ENCODE peak calls at places on chromosomes 6 and 20, in seven cellular contexts. V is CD4-positive, alpha-beta memory T cell; N is cardiac fibroblast; O is NCI-H1436; G is endodermal cell; E is GM18507; T is bronchial epithelial cell. Z is an unnamed sample.

GRCh38 chr6:116169880-116170279 is 43.9 kb upstream of the COL10A1 start:
- DNase-seq in N (no peak), G (no peak), T (no peak), V (no peak), O (no peak), E (no peak), Z (no peak)

GRCh38 chr6:45655630-45656422 is 278.1 kb upstream of the SUPT3H start:
- DNase-seq in N (peak; percentile 99), O (no peak), T (peak; percentile 99), G (no peak), V (no peak), E (no peak), Z (no peak)

GRCh38 chr20:53639128-53639527 is 45.5 kb upstream of the ZNF217 start:
- DNase-seq in G (no peak), N (no peak), T (no peak), E (no peak), V (no peak), O (no peak), Z (no peak)

GRCh38 chr20:37220796-37221195 is 40.8 kb downstream of the GHRH start:
- DNase-seq in V (no peak), G (no peak), E (no peak), N (no peak), O (no peak), T (no peak), Z (no peak)

GRCh38 chr6:160337301-160337700 is 10.9 kb upstream of the SLC22A3 start:
- DNase-seq in T (peak; percentile 95), N (peak; percentile 88), O (no peak), E (no peak), G (no peak), V (no peak), Z (no peak)

GRCh38 chr20:35653430-35653734 is 11.3 kb downstream of the CPNE1 start:
- DNase-seq in E (no peak), T (no peak), N (no peak), G (no peak), O (no peak), V (no peak), Z (no peak)

GRCh38 chr20:54209216-54209813 is 1.4 kb downstream of the PFDN4 start:
- DNase-seq in T (no peak), V (no peak), E (no peak), G (no peak), N (no peak), O (no peak), Z (no peak)

GRCh38 chr6:105402090-105402980 is 547 bp downstream of the PREP start:
- DNase-seq in E (no peak), O (peak; percentile 47), G (peak; percentile 90), V (peak; percentile 40), T (no peak), N (peak; percentile 58), Z (peak; percentile 66)

GRCh38 chr6:12715437-12715836 is 1.1 kb upstream of the PHACTR1 start:
- DNase-seq in N (no peak), V (no peak), T (peak; percentile 18), O (no peak), G (no peak), E (no peak), Z (no peak)

GRCh38 chr6:142624978-142625715 is 319.8 kb downstream of the HIVEP2 start:
- DNase-seq in O (no peak), G (no peak), V (no peak), E (no peak), N (no peak), T (peak; percentile 72), Z (no peak)

GRCh38 chr6:7106752-7107577 is 796 bp upstream of the RREB1 start:
- DNase-seq in E (no peak), O (no peak), N (peak; percentile 13), T (no peak), G (peak; percentile 80), V (peak; percentile 67), Z (peak; percentile 73)

GRCh38 chr20:41643504-41643938 is 25.3 kb upstream of the CHD6 start:
- DNase-seq in O (peak; percentile 83), T (peak; percentile 80), N (peak; percentile 73), V (no peak), E (no peak), G (peak; percentile 85), Z (no peak)

GRCh38 chr20:5268449-5268848 is 48.3 kb downstream of the PROKR2 start:
- DNase-seq in O (no peak), T (peak; percentile 83), G (no peak), N (no peak), E (no peak), V (no peak), Z (no peak)

GRCh38 chr20:14264869-14265268 is 72.5 kb downstream of the FLRT3 start:
- DNase-seq in O (no peak), N (peak; percentile 7), T (peak; percentile 39), V (no peak), E (no peak), G (no peak), Z (no peak)

GRCh38 chr20:47809561-47809960 is 24.3 kb upstream of the SULF2 start:
- DNase-seq in V (no peak), G (peak; percentile 75), T (peak; percentile 91), E (no peak), O (no peak), N (no peak), Z (peak; percentile 40)

GRCh38 chr20:33328738-33329137 is 45.7 kb downstream of the BPIFB1 start:
- DNase-seq in G (no peak), O (no peak), N (no peak), V (no peak), T (no peak), E (no peak), Z (no peak)

GRCh38 chr20:43430265-43430664 is 27.4 kb upstream of the SRSF6 start:
- DNase-seq in E (no peak), N (no peak), O (no peak), T (no peak), G (peak; percentile 84), V (no peak), Z (no peak)

GRCh38 chr20:11332376-11332775 is 585.3 kb upstream of the BTBD3 start:
- DNase-seq in N (no peak), V (no peak), G (no peak), E (no peak), O (no peak), T (peak; percentile 46), Z (no peak)

GRCh38 chr6:2157441-2158127 is 87.8 kb downstream of the GMDS start:
- DNase-seq in V (peak; percentile 7), G (no peak), T (peak; percentile 16), E (no peak), N (peak; percentile 88), O (no peak), Z (no peak)

GRCh38 chr20:3753098-3753497 is 14.5 kb downstream of the ADISSP start:
- DNase-seq in T (peak; percentile 61), G (peak; percentile 92), E (peak; percentile 46), O (peak; percentile 60), V (peak; percentile 58), N (peak; percentile 85), Z (no peak)

GRCh38 chr20:7449269-7449668 is 491.0 kb downstream of the HAO1 start:
- DNase-seq in T (peak; percentile 75), V (no peak), E (no peak), O (no peak), N (peak; percentile 10), G (no peak), Z (no peak)

GRCh38 chr6:167996424-167997199 is 859 bp upstream of the KIF25 start:
- DNase-seq in G (peak; percentile 61), N (no peak), E (no peak), V (no peak), O (peak; percentile 48), T (no peak), Z (no peak)

GRCh38 chr6:37047933-37048850 is 42.7 kb downstream of the FGD2 start:
- DNase-seq in V (no peak), T (no peak), O (no peak), E (no peak), N (no peak), G (no peak), Z (no peak)

GRCh38 chr6:27138837-27139752 is 108.4 kb upstream of the PRSS16 start:
- DNase-seq in V (peak; percentile 64), T (no peak), E (no peak), G (peak; percentile 93), O (no peak), N (peak; percentile 76), Z (peak; percentile 74)

GRCh38 chr6:24448828-24449525 is 40.4 kb downstream of the GPLD1 start:
- DNase-seq in N (no peak), T (peak; percentile 31), E (no peak), V (no peak), O (no peak), G (no peak), Z (no peak)

GRCh38 chr6:11700118-11700718 is 78.4 kb downstream of the ADTRP start:
- DNase-seq in T (peak; percentile 65), V (peak; percentile 38), N (peak; percentile 80), G (no peak), O (peak; percentile 33), E (no peak), Z (no peak)

GRCh38 chr20:24761220-24762065 is 187.6 kb upstream of the CST7 start:
- DNase-seq in N (no peak), E (no peak), O (no peak), V (no peak), T (peak; percentile 26), G (peak; percentile 23), Z (no peak)

GRCh38 chr6:50699086-50699886 is 14.0 kb upstream of the TFAP2D start:
- DNase-seq in O (no peak), V (no peak), N (peak; percentile 3), T (peak; percentile 1), G (peak; percentile 80), E (no peak), Z (no peak)

Z was measured in Right ventricle myocardium inferior.